ENCODE peak calls at places on chromosome 7, in seven cellular contexts. U is left kidney; J is BJ; A is cardiac fibroblast; F is activated naive CD8-positive, alpha-beta T cell treated with anti-CD3 and anti-CD28 coated beads for 36 hours; V is thyroid gland; C is kidney tubule cell. M is an unnamed sample.

GRCh38 chr7:46786221-46786951 is 795.5 kb downstream of the TNS3 start:
- DNase-seq in C (peak), V (no peak), J (peak), F (no peak), A (no peak), U (peak), M (no peak)

GRCh38 chr7:41399171-41399570 is 303.7 kb downstream of the INHBA start:
- DNase-seq in F (no peak), V (no peak), J (no peak), C (no peak), U (no peak), A (no peak), M (no peak)

GRCh38 chr7:13874783-13875182 is 114.7 kb downstream of the ETV1 start:
- DNase-seq in A (peak), F (no peak), C (no peak), J (no peak), V (no peak), U (no peak), M (no peak)

GRCh38 chr7:142563470-142563869 is 185.8 kb upstream of the PRSS1 start:
- DNase-seq in J (no peak), V (no peak), C (peak), A (no peak), U (no peak), F (no peak), M (no peak)

GRCh38 chr7:388961-389701 is 99.2 kb downstream of the FOXL3 start:
- DNase-seq in U (no peak), J (no peak), A (no peak), F (no peak), C (no peak), V (no peak), M (no peak)

GRCh38 chr7:133401225-133401624 is 148.3 kb downstream of the EXOC4 start:
- DNase-seq in V (no peak), U (no peak), J (peak), F (no peak), C (no peak), A (no peak), M (no peak)

GRCh38 chr7:157337316-157338149 is 729 bp downstream of the DNAJB6 start:
- DNase-seq in J (no peak), V (peak), A (peak), U (peak), C (peak), F (peak), M (peak)

GRCh38 chr7:134315679-134316538 is 821 bp downstream of the SLC35B4 start:
- DNase-seq in U (no peak), A (peak), C (peak), F (no peak), V (no peak), J (no peak), M (no peak)

GRCh38 chr7:38222481-38223096 is 44.5 kb downstream of the STARD3NL start:
- DNase-seq in J (no peak), U (peak), C (peak), F (no peak), A (peak), V (no peak), M (no peak)

GRCh38 chr7:146826338-146826737 is 709.7 kb downstream of the CNTNAP2 start:
- DNase-seq in J (no peak), U (no peak), F (no peak), C (no peak), V (no peak), A (no peak), M (no peak)

GRCh38 chr7:2668401-2668800 is 19.6 kb upstream of the AMZ1 start:
- DNase-seq in A (peak), C (peak), V (no peak), J (no peak), U (no peak), F (no peak), M (no peak)

GRCh38 chr7:45685619-45686240 is 111.6 kb downstream of the ADCY1 start:
- DNase-seq in V (no peak), F (no peak), A (no peak), U (no peak), C (no peak), J (no peak), M (no peak)

GRCh38 chr7:125184801-125185200 is 255.2 kb upstream of the POT1 start:
- DNase-seq in J (no peak), U (no peak), C (peak), A (no peak), V (no peak), F (no peak), M (no peak)

GRCh38 chr7:152052772-152053171 is 27.3 kb downstream of the GALNT11 start:
- DNase-seq in A (no peak), U (peak), V (no peak), J (no peak), C (no peak), F (no peak), M (no peak)

GRCh38 chr7:33754933-33755928 is 150.1 kb upstream of the BMPER start:
- DNase-seq in C (no peak), A (no peak), U (peak), F (no peak), V (peak), J (no peak), M (no peak)

GRCh38 chr7:32072397-32072796 is 2.2 kb upstream of the PDE1C start:
- DNase-seq in J (no peak), V (no peak), C (no peak), F (no peak), U (no peak), A (no peak), M (no peak)

GRCh38 chr7:130938661-130939060 is 204.7 kb upstream of the KLF14 start:
- DNase-seq in A (no peak), J (no peak), C (no peak), V (no peak), F (no peak), U (no peak), M (no peak)

GRCh38 chr7:2646680-2647571 is 15.1 kb downstream of the TTYH3 start:
- DNase-seq in A (no peak), J (no peak), U (no peak), F (no peak), C (no peak), V (no peak), M (no peak)

GRCh38 chr7:111903797-111904196 is 302.4 kb downstream of the DOCK4 start:
- DNase-seq in J (no peak), U (no peak), A (no peak), V (no peak), F (no peak), C (peak), M (no peak)

GRCh38 chr7:137996386-137996851 is 5.5 kb downstream of the CREB3L2 start:
- DNase-seq in U (no peak), C (no peak), J (no peak), V (peak), F (no peak), A (peak), M (no peak)

GRCh38 chr7:40843338-40844026 is 708.7 kb downstream of the SUGCT start:
- DNase-seq in A (no peak), C (peak), V (no peak), U (no peak), F (no peak), J (no peak), M (no peak)

GRCh38 chr7:151494569-151495284 is 25.0 kb downstream of the RHEB start:
- DNase-seq in F (no peak), U (peak), J (no peak), V (no peak), C (no peak), A (no peak), M (no peak)

GRCh38 chr7:78226059-78226658 is 427.6 kb downstream of the PHTF2 start:
- DNase-seq in J (no peak), V (peak), C (peak), U (peak), A (peak), F (peak), M (peak)

GRCh38 chr7:112571852-112572607 is 91.2 kb downstream of the LSMEM1 start:
- DNase-seq in F (no peak), C (peak), V (no peak), J (no peak), U (no peak), A (no peak), M (no peak)

GRCh38 chr7:142385528-142386340 is 127.9 kb upstream of the PRSS58 start:
- DNase-seq in A (peak), C (peak), U (peak), V (peak), F (peak), J (no peak), M (peak)

GRCh38 chr7:138023618-138024333 is 21.9 kb upstream of the CREB3L2 start:
- DNase-seq in U (no peak), A (no peak), V (no peak), J (no peak), F (no peak), C (peak), M (no peak)

GRCh38 chr7:155263522-155264197 is 34.0 kb upstream of the INSIG1 start:
- DNase-seq in U (no peak), C (no peak), J (no peak), F (no peak), A (no peak), V (no peak), M (no peak)

GRCh38 chr7:1533569-1534329 is 3.2 kb downstream of the MAFK start:
- DNase-seq in J (peak), A (peak), U (peak), V (peak), F (peak), C (peak), M (no peak)

GRCh38 chr7:20085086-20085485 is 132.1 kb downstream of the MACC1 start:
- DNase-seq in F (no peak), J (no peak), C (no peak), A (peak), U (no peak), V (no peak), M (no peak)

GRCh38 chr7:15938153-15938552 is 251.7 kb upstream of the MEOX2 start:
- DNase-seq in F (no peak), U (peak), C (no peak), V (no peak), A (no peak), J (no peak), M (no peak)

GRCh38 chr7:112143567-112143966 is 62.6 kb downstream of the DOCK4 start:
- DNase-seq in U (no peak), V (no peak), C (no peak), J (no peak), F (no peak), A (peak), M (no peak)

GRCh38 chr7:12244129-12244528 is 33.0 kb downstream of the TMEM106B start:
- DNase-seq in V (peak), J (no peak), U (peak), C (peak), A (peak), F (no peak), M (no peak)

GRCh38 chr7:158251061-158251965 is 336.3 kb downstream of the PTPRN2 start:
- DNase-seq in C (no peak), J (no peak), U (no peak), V (no peak), A (no peak), F (no peak), M (no peak)

GRCh38 chr7:75721426-75721825 is 17.3 kb downstream of the HIP1 start:
- DNase-seq in C (no peak), A (no peak), V (no peak), J (no peak), U (no peak), F (no peak), M (no peak)

GRCh38 chr7:54394877-54395276 is 147.3 kb upstream of the VSTM2A start:
- DNase-seq in U (peak), F (no peak), A (no peak), C (no peak), V (no peak), J (no peak), M (no peak)

GRCh38 chr7:107661081-107661864 is 645 bp downstream of the SLC26A4 start:
- DNase-seq in U (peak), J (no peak), A (peak), V (peak), F (peak), C (peak), M (peak)

M was measured in neural crest cell.